ENCODE peak calls at places on chromosomes 11 and 22, in ten cellular contexts. C, W, R, N, I, P, K, A, S and F are unnamed samples.

GRCh38 chr11:61961570-61962212 is 5.7 kb downstream of the FTH1 start:
- DNase-seq in W (no peak), R (peak; percentile 41), N (no peak), S (peak; percentile 53), K (no peak), P (peak; percentile 12), I (peak; percentile 79), A (no peak), C (peak; percentile 74), F (no peak)

GRCh38 chr22:26170795-26171194 is 1.5 kb downstream of the SEZ6L start:
- DNase-seq in R (no peak), I (no peak), W (no peak), N (no peak), S (no peak), A (no peak), C (no peak), P (no peak), K (peak; percentile 46), F (no peak)

GRCh38 chr22:33126881-33127280 is 68.7 kb upstream of the SYN3 start:
- DNase-seq in A (no peak), S (peak; percentile 18), R (no peak), I (no peak), C (no peak), K (no peak), P (peak; percentile 37), W (no peak), N (peak; percentile 13), F (no peak)

GRCh38 chr11:59273008-59273841 is 60.5 kb upstream of the MPEG1 start:
- DNase-seq in C (no peak), I (no peak), W (no peak), R (no peak), N (no peak), K (no peak), P (no peak), S (no peak), A (no peak), F (no peak)

GRCh38 chr11:18394928-18395734 is 768 bp downstream of the LDHA start:
- DNase-seq in R (peak; percentile 7), K (no peak), N (no peak), P (peak; percentile 20), S (no peak), W (no peak), C (peak; percentile 35), A (peak; percentile 7), I (peak; percentile 72), F (no peak)

GRCh38 chr11:46984987-46985386 is 48.4 kb downstream of the CSTPP1 start:
- DNase-seq in W (no peak), P (no peak), S (peak; percentile 51), R (no peak), N (no peak), K (no peak), I (no peak), A (no peak), C (no peak), F (no peak)

GRCh38 chr11:8610532-8611116 is 16.6 kb upstream of the STK33 start:
- DNase-seq in C (peak; percentile 95), N (no peak), P (no peak), R (peak; percentile 39), W (no peak), A (no peak), I (no peak), S (no peak), K (no peak), F (no peak)

GRCh38 chr11:35167451-35167954 is 28.5 kb downstream of the CD44 start:
- DNase-seq in R (no peak), I (peak; percentile 66), N (no peak), W (peak; percentile 58), S (peak; percentile 66), C (peak; percentile 24), A (peak; percentile 49), P (no peak), K (no peak), F (no peak)

GRCh38 chr11:13149991-13150390 is 127.6 kb upstream of the BMAL1 start:
- DNase-seq in I (no peak), A (no peak), W (no peak), P (peak; percentile 55), S (no peak), K (no peak), N (no peak), R (no peak), C (no peak), F (no peak)

GRCh38 chr11:126413843-126414405 is 58.4 kb downstream of the ST3GAL4 start:
- DNase-seq in N (no peak), P (no peak), R (no peak), W (no peak), I (peak; percentile 39), K (no peak), S (no peak), A (no peak), C (no peak), F (no peak)

DNA sequence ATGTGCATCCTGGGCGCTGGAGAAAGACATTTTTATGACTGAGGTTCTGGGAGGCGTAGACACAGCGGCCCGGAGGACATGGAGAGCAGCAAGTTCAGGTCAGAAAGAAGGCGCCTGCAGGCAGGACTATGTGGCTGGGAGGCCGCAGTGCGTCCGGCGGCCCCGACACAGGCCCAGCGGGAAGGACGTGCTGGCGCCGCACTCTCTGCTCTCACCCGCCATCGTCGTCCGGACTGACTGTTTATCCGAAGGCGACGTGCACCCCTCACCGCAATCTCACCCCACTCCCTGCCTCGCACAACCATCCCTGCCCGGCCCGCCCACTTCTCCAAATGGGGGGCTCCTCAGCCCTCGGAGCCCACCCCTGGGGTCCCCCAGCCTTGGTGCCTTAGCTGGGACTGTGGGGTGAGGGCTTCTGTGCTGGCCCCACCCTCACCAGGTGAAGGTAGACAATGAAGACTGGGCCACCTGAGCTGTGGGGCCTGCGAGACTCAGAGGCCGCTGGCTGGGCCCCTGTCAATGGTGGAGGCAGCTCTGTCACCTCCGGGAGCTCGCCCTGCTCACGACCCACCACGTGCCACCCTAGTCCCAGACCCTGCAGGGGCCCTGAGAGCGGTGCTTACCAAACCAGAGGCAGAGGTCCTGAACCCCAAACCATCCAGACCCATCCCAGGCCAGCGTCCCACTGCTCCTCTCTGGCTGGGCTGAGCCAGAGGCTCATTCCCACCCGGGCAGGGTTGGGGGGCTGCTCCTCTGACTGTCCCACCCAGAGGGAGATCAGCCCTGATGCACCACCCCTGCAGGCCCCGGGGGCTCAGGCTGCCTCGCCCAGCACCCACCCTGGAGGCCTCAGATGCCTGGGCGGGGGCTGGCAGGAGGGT is 16.2 kb upstream of the MUC5B start:
- DNase-seq in P (no peak), S (no peak), K (peak; percentile 56), N (no peak), I (no peak), R (no peak), A (no peak), C (peak; percentile 8), W (no peak), F (no peak)
- TF ChIP-seq CTCF in P (no peak), S (no peak), K (no peak), N (no peak), I (no peak), R (no peak), A (no peak), C (no peak), W (no peak), F (no peak)

GRCh38 chr22:24426436-24426835 is 963 bp upstream of the ADORA2A start:
- DNase-seq in W (no peak), S (no peak), I (peak; percentile 36), R (no peak), C (no peak), K (no peak), N (no peak), P (no peak), A (no peak), F (no peak)

GRCh38 chr22:24424901-24425775 is 2.3 kb upstream of the ADORA2A start:
- DNase-seq in C (no peak), P (no peak), I (peak; percentile 41), A (no peak), N (no peak), K (peak; percentile 77), W (no peak), S (no peak), R (no peak), F (no peak)

GRCh38 chr22:24422078-24422665 is 5.2 kb upstream of the ADORA2A start:
- DNase-seq in I (no peak), N (no peak), W (no peak), R (no peak), C (no peak), A (no peak), K (peak; percentile 49), S (no peak), P (no peak), F (no peak)

GRCh38 chr22:24423519-24424000 is 3.8 kb upstream of the ADORA2A start:
- DNase-seq in N (no peak), I (peak; percentile 79), P (no peak), K (no peak), W (no peak), S (no peak), A (no peak), C (no peak), R (no peak), F (peak; percentile 63)

GRCh38 chr22:24424001-24424900 is 3.1 kb upstream of the ADORA2A start:
- DNase-seq in R (no peak), S (no peak), P (no peak), A (no peak), N (no peak), K (peak; percentile 86), C (no peak), I (peak; percentile 59), W (no peak), F (no peak)
- H3K4me3 ChIP-seq in R (peak overlapping the region; percentile 46), S (peak overlapping the region; percentile 3), P (peak overlapping the region; percentile 54), A (peak overlapping the region; percentile 37), N (peak overlapping the region; percentile 39), K (peak overlapping the region; percentile 31), C (peak overlapping the region; percentile 54), I (peak overlapping the region; percentile 68), W (peak overlapping the region; percentile 56), F (peak overlapping the region; percentile 71)

DNA sequence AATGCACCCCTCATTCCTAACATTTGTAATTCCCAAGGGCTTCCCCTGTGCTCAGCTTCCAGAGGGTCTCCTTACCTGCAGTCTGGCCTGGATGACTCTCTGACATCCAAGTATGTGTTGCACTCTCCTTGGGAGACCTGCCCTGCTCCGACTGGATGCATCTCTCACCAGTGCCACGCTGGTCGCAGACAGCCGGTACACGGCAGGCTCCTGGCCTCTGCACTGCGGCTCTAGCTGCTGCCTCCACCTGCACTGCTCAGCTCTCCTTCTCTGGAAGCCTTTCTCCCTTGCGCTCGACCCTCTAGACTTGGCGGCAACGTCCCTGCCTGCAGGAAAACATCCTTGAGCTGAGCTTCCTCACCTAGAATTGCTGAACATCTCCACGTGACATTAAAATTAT is 685.9 kb downstream of the BRD1 start:
- DNase-seq in N (no peak), R (no peak), A (no peak), W (no peak), K (no peak), P (no peak), S (no peak), C (no peak), I (no peak), F (no peak)
- TF ChIP-seq CTCF in N (no peak), R (no peak), A (no peak), W (no peak), K (no peak), P (no peak), S (no peak), C (no peak), I (no peak), F (no peak)

GRCh38 chr11:124194283-124194682 is 11.1 kb downstream of the OR10D3 start:
- DNase-seq in N (no peak), W (no peak), A (no peak), I (no peak), C (no peak), P (no peak), K (no peak), R (no peak), S (no peak), F (no peak)
- H3K4me3 ChIP-seq in N (no peak overlapping the region), W (no peak overlapping the region), A (no peak overlapping the region), I (no peak overlapping the region), C (no peak overlapping the region), P (no peak overlapping the region), K (no peak overlapping the region), R (no peak overlapping the region), S (no peak overlapping the region), F (no peak overlapping the region)